ENCODE peak calls at places on chromosomes 3 and 15, in five cellular contexts. One of them, this sample, is unnamed.

GRCh38 chr3:46471371-46471914 is 6.7 kb upstream of the LTF start:
- DNase-seq in adipocyte: no peak
- DNase-seq in left ventricle myocardium inferior: no peak
- DNase-seq in colonic mucosa: no peak
- DNase-seq in non-pigmented ciliary epithelial cell: no peak
- DNase-seq in this sample: no peak

GRCh38 chr3:96449803-96450202 is 364.6 kb upstream of the EPHA6 start:
- DNase-seq in adipocyte: no peak
- DNase-seq in colonic mucosa: peak
- DNase-seq in non-pigmented ciliary epithelial cell: no peak
- DNase-seq in left ventricle myocardium inferior: no peak
- DNase-seq in this sample: no peak

GRCh38 chr15:41934843-41935242 is 37.5 kb downstream of the EHD4 start:
- DNase-seq in adipocyte: no peak
- DNase-seq in colonic mucosa: no peak
- DNase-seq in left ventricle myocardium inferior: no peak
- DNase-seq in non-pigmented ciliary epithelial cell: no peak
- DNase-seq in this sample: no peak

GRCh38 chr15:28094732-28095521 is 4.2 kb downstream of the OCA2 start:
- DNase-seq in adipocyte: no peak
- DNase-seq in colonic mucosa: peak
- DNase-seq in left ventricle myocardium inferior: no peak
- DNase-seq in non-pigmented ciliary epithelial cell: no peak
- DNase-seq in this sample: no peak

GRCh38 chr3:124985358-124985757 is 50.8 kb upstream of the MUC13 start:
- DNase-seq in left ventricle myocardium inferior: no peak
- DNase-seq in non-pigmented ciliary epithelial cell: peak
- DNase-seq in adipocyte: peak
- DNase-seq in colonic mucosa: peak
- DNase-seq in this sample: no peak

GRCh38 chr3:37544105-37544504 is 317.6 kb upstream of the CTDSPL start:
- DNase-seq in colonic mucosa: no peak
- DNase-seq in adipocyte: no peak
- DNase-seq in non-pigmented ciliary epithelial cell: no peak
- DNase-seq in left ventricle myocardium inferior: no peak
- DNase-seq in this sample: no peak

GRCh38 chr3:156474560-156475389 is 80.1 kb downstream of the SSR3 start:
- DNase-seq in adipocyte: no peak
- DNase-seq in colonic mucosa: no peak
- DNase-seq in non-pigmented ciliary epithelial cell: no peak
- DNase-seq in left ventricle myocardium inferior: no peak
- DNase-seq in this sample: no peak

GRCh38 chr3:64047806-64048205 is 24.5 kb upstream of the PSMD6 start:
- DNase-seq in adipocyte: no peak
- DNase-seq in left ventricle myocardium inferior: no peak
- DNase-seq in non-pigmented ciliary epithelial cell: no peak
- DNase-seq in colonic mucosa: no peak
- DNase-seq in this sample: no peak

GRCh38 chr3:54897028-54897711 is 30.7 kb downstream of the LRTM1 start:
- DNase-seq in adipocyte: peak
- DNase-seq in non-pigmented ciliary epithelial cell: no peak
- DNase-seq in left ventricle myocardium inferior: no peak
- DNase-seq in colonic mucosa: no peak
- DNase-seq in this sample: no peak

GRCh38 chr15:48144889-48145288 is 24.1 kb downstream of the SLC24A5 start:
- DNase-seq in non-pigmented ciliary epithelial cell: no peak
- DNase-seq in left ventricle myocardium inferior: no peak
- DNase-seq in adipocyte: peak
- DNase-seq in colonic mucosa: no peak
- DNase-seq in this sample: no peak